ENCODE peak calls at places on chromosome 14, in five cellular contexts. T is fibroblast of lung; R is CD4-positive, CD25-positive, alpha-beta regulatory T cell; L is IMR-90; N is tibial artery. V is an unnamed sample. For H3K27me3 and H3K4me1, the result is how much of the 10 kb centered on the place peaks cover.

GRCh38 chr14:48771717-48772116 is 814.5 kb downstream of the RPS29 start:
- DNase-seq in R (no peak), N (no peak), T (peak), L (peak), V (no peak)

GRCh38 chr14:55662757-55663156 is 82.8 kb downstream of the KTN1 start:
- DNase-seq in R (no peak), T (no peak), N (no peak), L (no peak), V (peak)

GRCh38 chr14:84036863-84037262 is 1493.1 kb upstream of the FLRT2 start:
- DNase-seq in L (peak), N (no peak), T (peak), R (peak), V (no peak)

GRCh38 chr14:71486274-71486673 is 446.0 kb upstream of the RGS6 start:
- DNase-seq in T (peak), L (no peak), R (no peak), N (no peak), V (no peak)

GRCh38 chr14:52069617-52070431 is 965 bp upstream of the NID2 start:
- DNase-seq in L (peak), T (peak), R (peak), N (no peak), V (no peak)

GRCh38 chr14:87233806-87234384 is 759.1 kb downstream of the GALC start:
- DNase-seq in N (no peak), L (no peak), R (no peak), T (no peak), V (no peak)

GRCh38 chr14:74510955-74511354 is 17.4 kb downstream of the ISCA2 start:
- DNase-seq in L (peak), N (peak), T (peak), R (no peak), V (no peak)

GRCh38 chr14:65260786-65261185 is 151.7 kb upstream of the FUT8 start:
- DNase-seq in R (no peak), T (peak), L (peak), N (no peak), V (no peak)

GRCh38 chr14:105978618-105979295 is 452.4 kb downstream of the TMEM121 start:
- DNase-seq in R (no peak), L (no peak), T (no peak), N (no peak), V (no peak)
- H3K27me3 ChIP-seq in R (under half), L (under half), T (under half), N (under half), V (under half)

DNA sequence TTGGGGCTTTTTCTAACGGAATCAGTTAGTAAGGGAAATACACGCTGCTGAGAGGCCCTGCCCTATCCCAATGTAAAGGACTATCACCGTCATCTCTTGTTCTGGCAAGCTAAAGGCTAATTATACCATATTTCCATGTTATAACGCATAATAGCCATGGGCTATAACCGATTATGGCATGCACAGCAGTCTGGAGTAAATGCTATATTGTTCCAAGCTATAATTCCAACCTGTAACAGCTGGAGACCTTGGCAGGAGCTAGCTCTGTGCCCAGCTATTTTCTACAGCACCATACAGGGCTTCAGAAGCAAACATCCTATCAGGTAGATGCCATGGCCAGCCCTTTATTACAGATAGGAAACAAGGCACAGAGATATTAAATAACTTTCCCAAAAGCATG is 26.3 kb downstream of the SYNE3 start:
- DNase-seq in T (no peak), L (no peak), N (no peak), R (no peak), V (no peak)
- H3K4me1 ChIP-seq in T (under half), L (under half), N (half or more), R (under half), V (under half)

GRCh38 chr14:69570836-69571330 is 3.8 kb downstream of the CCDC177 start:
- DNase-seq in T (no peak), L (no peak), N (no peak), R (no peak), V (no peak)
- H3K27me3 ChIP-seq in T (under half), L (half or more), N (half or more), R (under half), V (under half)

DNA sequence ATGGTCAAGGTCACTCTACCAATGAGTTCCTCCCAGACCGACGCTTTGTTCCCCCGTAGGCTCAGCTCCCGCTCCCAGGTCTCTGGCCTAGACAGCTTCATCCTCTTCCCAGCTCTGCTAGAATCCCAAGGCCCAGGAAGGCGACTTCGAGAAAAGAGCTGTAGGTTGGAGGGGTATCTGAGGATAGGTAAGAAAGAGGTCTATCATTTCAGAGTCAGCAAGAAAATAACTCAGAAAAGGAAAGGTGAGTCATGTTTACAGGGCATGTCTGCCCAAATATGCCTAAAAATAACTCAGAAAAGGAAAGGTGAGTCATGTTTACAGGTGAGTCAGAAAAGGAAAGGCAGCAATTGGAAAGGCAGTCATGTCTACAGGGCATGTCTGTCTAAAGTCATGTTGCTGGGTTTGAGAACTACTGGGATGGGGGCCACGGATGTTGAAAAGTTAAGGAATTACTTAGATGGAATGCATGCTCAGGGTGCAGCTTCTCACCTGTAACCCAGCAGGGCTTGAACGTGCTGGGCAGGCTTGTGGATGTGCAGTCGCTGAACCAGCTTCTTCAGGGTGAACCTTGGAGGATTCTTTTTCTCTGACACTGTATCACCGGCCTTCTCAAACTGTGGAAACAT is 12.2 kb downstream of the TEP1 start:
- DNase-seq in T (peak), N (no peak), R (peak), L (peak), V (no peak)
- H3K4me1 ChIP-seq in T (under half), N (under half), R (under half), L (under half), V (under half)

DNA sequence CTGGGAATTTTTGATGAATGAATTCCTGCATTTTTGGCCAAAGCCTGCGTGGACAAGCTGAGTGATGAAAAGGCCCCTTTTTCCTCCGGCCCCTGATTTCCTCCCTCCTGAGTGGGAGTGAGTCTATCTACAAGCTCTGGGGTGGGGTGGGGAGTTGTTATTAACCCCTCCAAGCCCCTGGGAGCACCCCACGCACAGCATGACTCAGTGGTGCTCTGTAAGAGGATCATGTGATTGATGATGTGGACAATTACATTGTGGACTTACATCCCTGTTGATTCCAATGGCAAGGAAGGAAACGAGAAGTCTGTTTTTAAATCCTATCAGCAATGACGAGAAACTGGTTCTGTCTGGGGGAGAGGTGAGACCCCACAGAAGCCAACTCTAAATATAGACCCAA is 5.1 kb upstream of the DLK1 start:
- DNase-seq in R (no peak), L (peak), N (no peak), T (peak), V (no peak)
- H3K27me3 ChIP-seq in R (under half), L (half or more), N (half or more), T (under half), V (under half)

DNA sequence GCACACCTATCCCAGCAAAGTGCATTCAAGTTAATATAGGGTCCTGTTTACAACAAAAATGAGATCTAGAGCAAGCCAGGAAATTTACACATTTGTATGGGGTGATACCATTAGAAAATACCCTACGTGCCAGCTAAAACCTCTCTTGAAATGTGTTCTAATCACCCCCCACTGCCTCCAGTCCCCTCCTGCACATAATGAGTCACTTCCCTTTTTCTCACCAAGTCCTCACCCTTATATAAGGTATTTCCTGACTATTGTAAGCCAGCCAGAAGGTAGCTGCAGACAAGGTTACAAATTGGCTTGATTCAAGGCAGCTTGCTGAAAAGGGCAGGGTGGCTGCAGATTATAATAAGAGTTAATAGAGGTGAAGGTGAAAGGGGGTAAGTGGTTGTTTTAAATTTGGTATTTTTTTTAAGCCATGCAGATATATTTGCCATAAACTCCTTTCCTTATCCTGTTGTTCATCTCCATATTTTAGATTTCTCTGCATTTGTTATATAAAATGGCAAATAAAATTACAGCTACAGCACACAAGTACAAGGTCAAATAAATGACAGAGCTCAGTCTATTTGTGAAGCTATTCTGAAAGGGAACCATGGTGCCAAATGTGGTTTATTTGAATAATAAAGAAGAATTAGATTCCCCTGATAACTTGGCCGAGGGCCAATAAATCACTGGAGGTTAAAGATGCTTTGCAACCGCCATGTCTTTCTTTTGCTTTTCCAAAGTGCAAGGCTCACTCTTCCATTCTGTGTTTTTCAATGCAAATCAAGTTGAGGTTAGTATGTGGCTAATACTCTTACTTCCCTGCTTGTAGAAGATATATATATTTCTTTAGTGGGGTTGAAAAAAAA is 385.9 kb downstream of the EGLN3 start:
- DNase-seq in N (no peak), R (no peak), T (peak), L (peak), V (no peak)
- H3K4me1 ChIP-seq in N (under half), R (under half), T (under half), L (under half), V (under half)

GRCh38 chr14:24964048-24964447 is 85.9 kb downstream of the STXBP6 start:
- DNase-seq in L (no peak), T (no peak), N (no peak), R (no peak), V (no peak)
- H3K27me3 ChIP-seq in L (under half), T (under half), N (under half), R (under half), V (under half)

V was measured in small intestine.